ENCODE peak calls at places on chromosomes 16 and 17, in four cellular contexts. P is Calu3, S is activated T-helper 1 cell treated with Interleukin-2 at 50 U/mL for 16 hours, Y is naive B cell. O is an unnamed sample.

GRCh38 chr17:17810374-17811248 is 26.2 kb downstream of the SREBF1 start:
- DNase-seq in P (no peak), S (no peak), Y (no peak), O (no peak)

GRCh38 chr16:87603684-87604571 is 1.6 kb downstream of the JPH3 start:
- DNase-seq in P (no peak), S (no peak), Y (no peak), O (no peak)

GRCh38 chr17:10156579-10157488 is 41.6 kb downstream of the GAS7 start:
- DNase-seq in P (no peak), S (no peak), Y (peak), O (peak)

GRCh38 chr16:84677017-84677803 is 22.6 kb upstream of the USP10 start:
- DNase-seq in P (no peak), S (no peak), Y (no peak), O (no peak)

GRCh38 chr17:59423137-59423703 is 91.8 kb downstream of the YPEL2 start:
- DNase-seq in P (peak), S (no peak), Y (no peak), O (no peak)

GRCh38 chr17:10557422-10557821 is 8.0 kb upstream of the MYH2 start:
- DNase-seq in P (no peak), S (no peak), Y (no peak), O (no peak)

GRCh38 chr16:57167951-57168350 is 17.9 kb downstream of the PSME3IP1 start:
- DNase-seq in P (no peak), S (no peak), Y (peak), O (no peak)

GRCh38 chr17:7843536-7844291 is 9.7 kb downstream of the KDM6B start:
- DNase-seq in P (peak), S (peak), Y (peak), O (peak)

GRCh38 chr17:51036084-51036483 is 84.6 kb downstream of the SPAG9 start:
- DNase-seq in P (no peak), S (no peak), Y (no peak), O (no peak)

GRCh38 chr16:66274335-66275110 is 92.0 kb upstream of the CDH5 start:
- DNase-seq in P (no peak), S (no peak), Y (no peak), O (no peak)

GRCh38 chr17:81573794-81574642 is 21.9 kb upstream of the FAAP100 start:
- DNase-seq in P (no peak), S (no peak), Y (no peak), O (no peak)

GRCh38 chr16:83887088-83887487 is 11.8 kb upstream of the MLYCD start:
- DNase-seq in P (no peak), S (no peak), Y (no peak), O (no peak)

GRCh38 chr17:76598004-76598439 is 12.4 kb upstream of the ST6GALNAC2 start:
- DNase-seq in P (no peak), S (no peak), Y (no peak), O (no peak)

GRCh38 chr17:81029859-81030258 is 5.1 kb upstream of the BAIAP2 start:
- DNase-seq in P (no peak), S (no peak), Y (no peak), O (no peak)

GRCh38 chr16:27402569-27402963 is 592 bp downstream of the IL21R start:
- DNase-seq in P (no peak), S (no peak), Y (no peak), O (no peak)

GRCh38 chr16:84397090-84397489 is 28.8 kb downstream of the ATP2C2 start:
- DNase-seq in P (no peak), S (no peak), Y (no peak), O (no peak)

GRCh38 chr17:72351884-72352346 is 231.1 kb downstream of the SOX9 start:
- DNase-seq in P (no peak), S (no peak), Y (no peak), O (peak)

GRCh38 chr17:42286411-42287295 is 1.6 kb upstream of the STAT5A start:
- DNase-seq in P (no peak), S (no peak), Y (no peak), O (no peak)

GRCh38 chr17:55660171-55660886 is 62.3 kb downstream of the TMEM100 start:
- DNase-seq in P (no peak), S (no peak), Y (no peak), O (no peak)

GRCh38 chr17:38590988-38591758 is 14.6 kb downstream of the SRCIN1 start:
- DNase-seq in P (peak), S (no peak), Y (peak), O (peak)

GRCh38 chr16:68126395-68126794 is 41.2 kb downstream of the NFATC3 start:
- DNase-seq in P (no peak), S (no peak), Y (no peak), O (no peak)

GRCh38 chr16:57537596-57538234 is 1.3 kb upstream of the CCDC102A start:
- DNase-seq in P (no peak), S (no peak), Y (peak), O (no peak)

GRCh38 chr17:28097901-28098300 is 55.4 kb downstream of the NLK start:
- DNase-seq in P (no peak), S (no peak), Y (peak), O (no peak)

GRCh38 chr16:89140981-89141883 is 30.3 kb upstream of the CDH15 start:
- DNase-seq in P (no peak), S (no peak), Y (no peak), O (no peak)

GRCh38 chr17:7700510-7700909 is 4.5 kb upstream of the EFNB3 start:
- DNase-seq in P (no peak), S (no peak), Y (no peak), O (no peak)

GRCh38 chr16:13203725-13204124 is 302.3 kb downstream of the SHISA9 start:
- DNase-seq in P (no peak), S (no peak), Y (no peak), O (no peak)

GRCh38 chr17:13114601-13115024 is 96.8 kb upstream of the ELAC2 start:
- DNase-seq in P (no peak), S (no peak), Y (no peak), O (peak)

GRCh38 chr16:89395150-89396142 is 94.9 kb downstream of the ANKRD11 start:
- DNase-seq in P (peak), S (no peak), Y (no peak), O (peak)

GRCh38 chr16:84356591-84357116 is 11.7 kb upstream of the ATP2C2 start:
- DNase-seq in P (peak), S (no peak), Y (no peak), O (peak)

GRCh38 chr17:44633998-44634397 is 22.3 kb upstream of the MEIOC start:
- DNase-seq in P (no peak), S (no peak), Y (no peak), O (no peak)

GRCh38 chr16:67945392-67945933 is 1.5 kb upstream of the LCAT start:
- DNase-seq in P (no peak), S (no peak), Y (no peak), O (no peak)

GRCh38 chr17:67069591-67070136 is 25.3 kb downstream of the CACNG1 start:
- DNase-seq in P (no peak), S (no peak), Y (no peak), O (no peak)

GRCh38 chr16:48451323-48451722 is 66.1 kb upstream of the SIAH1 start:
- DNase-seq in P (no peak), S (no peak), Y (no peak), O (no peak)

GRCh38 chr16:50313596-50314483 is 47.5 kb downstream of the ADCY7 start:
- DNase-seq in P (no peak), S (peak), Y (no peak), O (peak)

GRCh38 chr16:47054306-47054705 is 80.8 kb upstream of the DNAJA2 start:
- DNase-seq in P (no peak), S (no peak), Y (no peak), O (no peak)

GRCh38 chr17:57295526-57296023 is 39.3 kb downstream of the MSI2 start:
- DNase-seq in P (no peak), S (no peak), Y (no peak), O (no peak)

GRCh38 chr17:81868674-81869220 is 2.4 kb downstream of the ARHGDIA start:
- DNase-seq in P (no peak), S (no peak), Y (no peak), O (peak)